ENCODE peak calls at places on chromosome 4, in eight cellular contexts. K is CD8-positive, alpha-beta T cell; L is psoas muscle; M is OCI-LY7; S is adrenal gland; G is HCT116; Z is right lobe of liver; T is BE2C. F is an unnamed sample. For H3K36me3, the result is how much of the 10 kb centered on the place peaks cover.

GRCh38 chr4:145487626-145488025 is 6.0 kb downstream of the SMAD1 start:
- DNase-seq in K (no peak), L (no peak), M (peak), S (no peak), G (no peak), Z (no peak), T (no peak), F (no peak)

GRCh38 chr4:40180356-40180755 is 16.5 kb upstream of the RHOH start:
- DNase-seq in K (no peak), L (no peak), M (no peak), S (no peak), G (peak), Z (no peak), T (no peak), F (no peak)

GRCh38 chr4:185395255-185395955 is at the start of gene LRP2BP:
- DNase-seq in K (no peak), L (no peak), M (peak), S (no peak), G (no peak), Z (no peak), T (no peak), F (no peak)

GRCh38 chr4:89316931-89317366 is 9.3 kb upstream of the GPRIN3 start:
- DNase-seq in K (no peak), L (no peak), M (peak), S (no peak), G (no peak), Z (no peak), T (no peak), F (peak)

GRCh38 chr4:126364290-126364978 is 1049.7 kb downstream of the FAT4 start:
- DNase-seq in K (no peak), L (no peak), M (no peak), S (no peak), G (no peak), Z (no peak), T (no peak), F (no peak)

GRCh38 chr4:127988638-127989037 is 23.4 kb downstream of the ABHD18 start:
- DNase-seq in K (no peak), L (no peak), M (no peak), S (no peak), G (no peak), Z (no peak), T (no peak), F (no peak)

GRCh38 chr4:119825696-119826095 is 197.1 kb upstream of the PDE5A start:
- DNase-seq in K (no peak), L (no peak), M (no peak), S (no peak), G (no peak), Z (no peak), T (no peak), F (no peak)

GRCh38 chr4:184793735-184794355 is 31.9 kb downstream of the ACSL1 start:
- DNase-seq in K (no peak), L (no peak), M (no peak), S (no peak), G (no peak), Z (no peak), T (no peak), F (no peak)

GRCh38 chr4:87365348-87365747 is 25.6 kb downstream of the HSD17B11 start:
- DNase-seq in K (no peak), L (no peak), M (no peak), S (no peak), G (no peak), Z (no peak), T (no peak), F (no peak)

GRCh38 chr4:43234626-43235025 is 342.1 kb downstream of the GRXCR1 start:
- DNase-seq in K (no peak), L (no peak), M (no peak), S (no peak), G (no peak), Z (no peak), T (no peak), F (no peak)

GRCh38 chr4:184348311-184349233 is 125.8 kb downstream of the IRF2 start:
- DNase-seq in K (no peak), L (no peak), M (peak), S (peak), G (no peak), Z (peak), T (no peak), F (peak)

GRCh38 chr4:7224001-7224400 is 31.7 kb downstream of the SORCS2 start:
- DNase-seq in K (no peak), L (no peak), M (no peak), S (no peak), G (no peak), Z (no peak), T (no peak), F (no peak)

GRCh38 chr4:83046693-83047473 is 11.9 kb downstream of the COPS4 start:
- DNase-seq in K (no peak), L (no peak), M (no peak), S (no peak), G (no peak), Z (no peak), T (no peak), F (peak)

GRCh38 chr4:140096483-140096861 is 57.5 kb downstream of the MAML3 start:
- DNase-seq in K (no peak), L (no peak), M (no peak), S (no peak), G (no peak), Z (no peak), T (no peak), F (no peak)

GRCh38 chr4:98484031-98484430 is 174.4 kb downstream of the TSPAN5 start:
- DNase-seq in K (no peak), L (no peak), M (no peak), S (no peak), G (no peak), Z (no peak), T (no peak), F (no peak)

GRCh38 chr4:165060938-165061337 is 7.3 kb downstream of the TRIM75 start:
- DNase-seq in K (no peak), L (no peak), M (no peak), S (no peak), G (no peak), Z (no peak), T (no peak), F (no peak)

GRCh38 chr4:8553958-8554357 is 26.2 kb upstream of the GPR78 start:
- DNase-seq in K (no peak), L (no peak), M (no peak), S (no peak), G (no peak), Z (no peak), T (no peak), F (no peak)

GRCh38 chr4:142516686-142517145 is 329.4 kb downstream of the INPP4B start:
- DNase-seq in K (no peak), L (no peak), M (no peak), S (no peak), G (no peak), Z (no peak), T (no peak), F (no peak)

GRCh38 chr4:180455226-180455625 is 1788.0 kb upstream of the TENM3 start:
- DNase-seq in K (no peak), L (no peak), M (no peak), S (no peak), G (no peak), Z (no peak), T (no peak), F (no peak)

GRCh38 chr4:126440297-126440696 is 1125.5 kb downstream of the FAT4 start:
- DNase-seq in K (no peak), L (no peak), M (no peak), S (no peak), G (no peak), Z (no peak), T (no peak), F (no peak)

GRCh38 chr4:173258866-173259265 is 75.3 kb downstream of the HMGB2 start:
- DNase-seq in K (no peak), L (no peak), M (peak), S (no peak), G (no peak), Z (no peak), T (peak), F (no peak)

GRCh38 chr4:154574311-154574710 is 11.5 kb downstream of the FGB start:
- DNase-seq in K (no peak), L (no peak), M (no peak), S (no peak), G (no peak), Z (no peak), T (no peak), F (no peak)

GRCh38 chr4:7423801-7424552 is 10.8 kb downstream of the PSAPL1 start:
- DNase-seq in K (no peak), L (no peak), M (no peak), S (peak), G (no peak), Z (peak), T (peak), F (peak)

GRCh38 chr4:183889190-183889589 is 15.9 kb upstream of the STOX2 start:
- DNase-seq in K (no peak), L (no peak), M (no peak), S (no peak), G (no peak), Z (no peak), T (no peak), F (no peak)

GRCh38 chr4:18593297-18594002 is 571.9 kb upstream of the LCORL start:
- DNase-seq in K (peak), L (no peak), M (peak), S (peak), G (peak), Z (no peak), T (peak), F (peak)

GRCh38 chr4:125642645-125643044 is 327.9 kb downstream of the FAT4 start:
- DNase-seq in K (no peak), L (no peak), M (no peak), S (no peak), G (no peak), Z (no peak), T (no peak), F (no peak)

GRCh38 chr4:88104902-88105610 is 53.4 kb downstream of the ABCG2 start:
- DNase-seq in K (no peak), L (no peak), M (no peak), S (no peak), G (no peak), Z (no peak), T (peak), F (no peak)

GRCh38 chr4:7055111-7055989 is 12.2 kb downstream of the TADA2B start:
- DNase-seq in K (no peak), L (no peak), M (no peak), S (no peak), G (no peak), Z (no peak), T (no peak), F (peak)

GRCh38 chr4:125728568-125728967 is 413.8 kb downstream of the FAT4 start:
- DNase-seq in K (no peak), L (no peak), M (no peak), S (no peak), G (no peak), Z (no peak), T (no peak), F (no peak)

GRCh38 chr4:17494258-17494657 is 17.6 kb downstream of the QDPR start:
- DNase-seq in K (no peak), L (no peak), M (no peak), S (no peak), G (no peak), Z (no peak), T (peak), F (no peak)

GRCh38 chr4:77158487-77158861 is 1.5 kb downstream of the CCNG2 start:
- DNase-seq in K (no peak), L (peak), M (no peak), S (no peak), G (no peak), Z (no peak), T (no peak), F (no peak)

GRCh38 chr4:104205116-104205515 is 289.6 kb downstream of the CXXC4 start:
- DNase-seq in K (no peak), L (no peak), M (no peak), S (no peak), G (no peak), Z (no peak), T (no peak), F (no peak)

GRCh38 chr4:141391771-141392170 is 171.1 kb downstream of the ZNF330 start:
- DNase-seq in K (no peak), L (no peak), M (no peak), S (no peak), G (no peak), Z (no peak), T (no peak), F (no peak)

GRCh38 chr4:146545102-146545501 is 23.4 kb upstream of the SLC10A7 start:
- DNase-seq in K (no peak), L (no peak), M (peak), S (no peak), G (no peak), Z (no peak), T (peak), F (no peak)

GRCh38 chr4:152102184-152103000 is 341.6 kb upstream of the GATB start:
- DNase-seq in K (no peak), L (no peak), M (no peak), S (no peak), G (peak), Z (no peak), T (no peak), F (no peak)

GRCh38 chr4:20084488-20084887 is 167.2 kb upstream of the SLIT2 start:
- DNase-seq in K (no peak), L (no peak), M (no peak), S (no peak), G (no peak), Z (no peak), T (no peak), F (no peak)

GRCh38 chr4:100017627-100018310 is 67.7 kb upstream of the H2AZ1 start:
- DNase-seq in K (no peak), L (no peak), M (no peak), S (no peak), G (no peak), Z (no peak), T (no peak), F (no peak)

GRCh38 chr4:921830-922331 is 10.2 kb downstream of the GAK start:
- DNase-seq in K (no peak), L (no peak), M (peak), S (no peak), G (no peak), Z (no peak), T (no peak), F (peak)

GRCh38 chr4:137530176-137530575 is 2.1 kb downstream of the PCDH18 start:
- DNase-seq in K (no peak), L (no peak), M (no peak), S (no peak), G (no peak), Z (no peak), T (no peak), F (no peak)

DNA sequence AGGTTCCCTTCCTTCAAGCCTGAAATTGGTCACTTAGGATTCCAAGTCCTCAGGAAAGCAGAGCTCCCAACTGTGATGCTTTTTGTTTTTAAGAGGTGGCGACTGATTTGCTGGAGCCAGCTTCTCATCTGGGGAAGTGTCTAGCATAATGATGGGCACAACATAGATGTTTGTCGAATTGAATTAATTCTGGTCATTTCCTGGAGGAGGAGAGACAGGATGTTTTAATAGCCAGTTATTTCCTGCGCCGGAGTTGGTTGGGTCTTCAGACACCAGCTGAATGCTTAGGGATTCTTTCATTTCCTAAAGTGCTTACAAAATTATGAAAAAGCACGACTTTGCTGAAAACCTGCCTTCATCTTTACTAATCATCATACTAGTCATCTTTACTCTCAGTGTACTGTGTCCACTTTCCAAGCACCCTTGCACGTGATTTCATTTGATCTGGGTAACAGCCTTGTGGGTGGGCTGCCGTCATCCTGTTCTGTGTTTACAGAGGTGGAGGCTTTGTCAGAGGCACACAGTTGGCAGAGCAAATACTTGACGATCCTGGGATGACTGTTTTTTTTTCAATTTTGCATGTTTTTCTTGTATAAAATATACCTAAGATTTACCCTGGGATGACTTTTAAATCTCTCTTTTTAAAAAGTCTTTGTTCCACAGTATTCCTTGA is 49.5 kb downstream of the RGS12 start:
- DNase-seq in K (peak), L (no peak), M (no peak), S (no peak), G (no peak), Z (no peak), T (no peak), F (no peak)
- H3K36me3 ChIP-seq in K (under half), L (under half), M (under half), S (under half), G (under half), Z (under half), T (under half), F (under half)

GRCh38 chr4:11480683-11481082 is 52.0 kb upstream of the HS3ST1 start:
- DNase-seq in K (peak), L (no peak), M (no peak), S (peak), G (no peak), Z (no peak), T (no peak), F (no peak)

GRCh38 chr4:11472535-11472934 is 43.8 kb upstream of the HS3ST1 start:
- DNase-seq in K (no peak), L (no peak), M (no peak), S (no peak), G (no peak), Z (no peak), T (no peak), F (no peak)

GRCh38 chr4:11471613-11472012 is 42.9 kb upstream of the HS3ST1 start:
- DNase-seq in K (peak), L (no peak), M (no peak), S (peak), G (no peak), Z (no peak), T (no peak), F (no peak)

GRCh38 chr4:11470709-11471441 is 42.2 kb upstream of the HS3ST1 start:
- DNase-seq in K (no peak), L (no peak), M (no peak), S (no peak), G (no peak), Z (no peak), T (no peak), F (no peak)

DNA sequence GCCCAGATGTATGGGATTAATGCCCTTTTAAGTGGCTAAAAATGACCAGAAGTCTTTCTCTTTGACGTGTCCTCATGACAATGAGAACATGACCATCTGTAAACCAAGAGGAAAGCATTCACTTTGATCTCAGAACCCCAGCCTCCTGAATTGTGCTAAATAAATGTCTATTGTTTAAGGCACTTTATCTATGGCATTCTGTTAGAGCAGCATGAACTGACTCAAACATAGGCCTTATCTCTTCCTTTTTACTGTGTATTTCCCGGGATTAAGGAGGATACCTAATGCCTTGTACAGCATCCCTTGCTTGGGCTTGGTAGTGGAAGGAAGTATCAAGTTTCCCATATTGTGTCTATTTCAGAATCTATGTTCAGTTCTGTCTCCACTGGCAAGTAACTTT is 47.2 kb upstream of the HS3ST1 start:
- DNase-seq in K (no peak), L (no peak), M (no peak), S (no peak), G (no peak), Z (no peak), T (no peak), F (no peak)
- TF ChIP-seq CTCF in K (no peak), L (no peak), M (no peak), S (no peak), G (no peak), Z (no peak), T (no peak), F (no peak)

DNA sequence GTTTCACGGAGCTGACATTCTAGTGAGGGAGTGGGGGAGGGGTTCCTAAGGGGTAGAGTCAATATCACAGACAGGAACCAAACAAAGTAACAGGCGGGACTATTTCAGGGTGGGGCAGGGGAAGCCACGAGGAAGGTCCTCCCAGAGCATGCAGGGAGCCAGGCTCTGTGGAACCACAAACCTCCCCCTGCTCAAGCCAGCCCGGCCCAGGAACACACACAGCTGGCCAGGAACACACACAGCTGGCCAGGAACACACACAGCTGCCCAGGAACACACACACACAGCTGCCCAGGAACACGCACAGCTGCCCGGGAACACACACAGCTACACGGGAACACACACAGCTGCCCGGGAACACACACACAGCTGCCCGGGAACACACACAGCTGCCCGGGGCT is 24.8 kb downstream of the EVC2 start:
- DNase-seq in K (no peak), L (no peak), M (no peak), S (no peak), G (no peak), Z (no peak), T (no peak), F (no peak)
- H3K36me3 ChIP-seq in K (under half), L (under half), M (under half), S (under half), G (under half), Z (under half), T (under half), F (under half)

GRCh38 chr4:72571337-72571736 is 2.3 kb upstream of the ADAMTS3 start:
- DNase-seq in K (no peak), L (no peak), M (no peak), S (no peak), G (no peak), Z (no peak), T (no peak), F (no peak)

GRCh38 chr4:72567821-72568620 is 1.0 kb downstream of the ADAMTS3 start:
- DNase-seq in K (no peak), L (peak), M (no peak), S (peak), G (no peak), Z (peak), T (peak), F (peak)

GRCh38 chr4:72567036-72567435 is 2.0 kb downstream of the ADAMTS3 start:
- DNase-seq in K (no peak), L (no peak), M (no peak), S (no peak), G (no peak), Z (no peak), T (no peak), F (no peak)

GRCh38 chr4:72569719-72570235 is 756 bp upstream of the ADAMTS3 start:
- DNase-seq in K (no peak), L (no peak), M (no peak), S (peak), G (no peak), Z (peak), T (no peak), F (no peak)

DNA sequence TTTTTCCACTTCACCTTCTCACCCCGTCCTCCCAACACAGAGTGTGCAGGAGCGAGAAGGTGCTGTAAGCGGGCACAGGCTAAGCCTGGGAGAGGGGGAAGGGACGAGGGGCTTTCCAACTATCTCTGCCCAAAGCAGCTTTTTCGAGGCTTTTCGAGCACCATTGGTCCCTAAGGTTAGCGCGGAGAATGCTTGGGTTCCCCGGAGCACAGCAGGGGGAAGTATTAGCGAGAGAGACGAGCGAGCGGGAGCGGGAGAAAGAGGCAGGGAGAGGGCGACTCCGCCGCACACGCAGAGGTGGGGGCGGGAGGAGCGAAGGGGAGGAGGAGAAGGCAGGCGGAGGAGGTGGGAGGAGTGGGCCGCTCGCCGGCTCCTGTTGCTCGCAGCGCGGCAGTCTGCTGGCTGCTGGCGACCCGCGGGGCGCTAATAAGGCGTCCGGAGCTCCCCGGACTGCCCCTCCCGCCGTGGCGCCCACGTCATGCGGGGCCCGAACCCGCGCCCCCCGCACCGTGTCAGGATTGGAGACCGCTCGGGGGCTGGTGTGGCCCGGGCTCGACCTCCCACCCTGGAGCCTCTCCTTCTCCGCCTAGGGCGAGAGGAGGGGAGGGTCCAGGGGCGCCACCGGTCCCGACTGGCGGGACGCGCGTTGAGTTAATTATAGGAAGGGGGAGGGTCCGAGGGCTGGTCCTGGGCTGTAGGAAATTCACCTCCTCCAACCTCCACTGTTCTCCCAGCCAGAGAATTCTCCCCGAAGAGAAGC is at the start of gene ADAMTS3:
- DNase-seq in K (no peak), L (peak), M (no peak), S (peak), G (no peak), Z (peak), T (peak), F (peak)
- TF ChIP-seq CTCF in K (no peak), L (no peak), M (no peak), S (no peak), G (no peak), Z (no peak), T (peak), F (no peak)

GRCh38 chr4:73137121-73137520 is 67.6 kb upstream of the COX18 start:
- DNase-seq in K (no peak), L (no peak), M (no peak), S (no peak), G (no peak), Z (no peak), T (no peak), F (no peak)
- H3K36me3 ChIP-seq in K (under half), L (half or more), M (half or more), S (under half), G (under half), Z (under half), T (half or more), F (under half)